ENCODE peak calls at places on chromosomes 2 and 18, in five cellular contexts. One of them, this sample, is unnamed.

GRCh38 chr18:14978962-14979535 is 231.1 kb downstream of the ANKRD30B start:
- DNase-seq in body of pancreas: no peak
- DNase-seq in heart left ventricle: no peak
- DNase-seq in H1: no peak
- DNase-seq in uterus: no peak
- DNase-seq in this sample: peak; percentile 76

GRCh38 chr2:100422320-100422719 is 4.9 kb upstream of the CHST10 start:
- DNase-seq in body of pancreas: peak; percentile 27
- DNase-seq in heart left ventricle: no peak
- DNase-seq in uterus: no peak
- DNase-seq in H1: no peak
- DNase-seq in this sample: peak; percentile 23

GRCh38 chr2:10659898-10660568 is 29.7 kb downstream of the NOL10 start:
- DNase-seq in heart left ventricle: no peak
- DNase-seq in H1: no peak
- DNase-seq in body of pancreas: peak; percentile 27
- DNase-seq in uterus: peak; percentile 19
- DNase-seq in this sample: peak; percentile 62

GRCh38 chr2:160557903-160558302 is 64.3 kb upstream of the RBMS1 start:
- DNase-seq in heart left ventricle: no peak
- DNase-seq in H1: no peak
- DNase-seq in body of pancreas: no peak
- DNase-seq in uterus: no peak
- DNase-seq in this sample: no peak

GRCh38 chr2:207768891-207769596 is 662 bp downstream of the FZD5 start:
- DNase-seq in H1: no peak
- DNase-seq in body of pancreas: peak; percentile 48
- DNase-seq in uterus: peak; percentile 21
- DNase-seq in heart left ventricle: peak; percentile 77
- DNase-seq in this sample: peak; percentile 51

GRCh38 chr2:218981390-218982311 is 3.3 kb downstream of the FEV start:
- DNase-seq in body of pancreas: peak; percentile 54
- DNase-seq in uterus: no peak
- DNase-seq in heart left ventricle: peak; percentile 70
- DNase-seq in H1: no peak
- DNase-seq in this sample: peak; percentile 23

GRCh38 chr2:30254692-30255015 is 23.3 kb downstream of the LBH start:
- DNase-seq in body of pancreas: no peak
- DNase-seq in uterus: no peak
- DNase-seq in H1: no peak
- DNase-seq in heart left ventricle: no peak
- DNase-seq in this sample: peak; percentile 55

GRCh38 chr2:62305421-62306176 is 109.7 kb downstream of the B3GNT2 start:
- DNase-seq in uterus: no peak
- DNase-seq in heart left ventricle: no peak
- DNase-seq in body of pancreas: no peak
- DNase-seq in H1: no peak
- DNase-seq in this sample: no peak

GRCh38 chr2:202249521-202249850 is 11.1 kb upstream of the SUMO1 start:
- DNase-seq in heart left ventricle: no peak
- DNase-seq in uterus: no peak
- DNase-seq in body of pancreas: no peak
- DNase-seq in H1: no peak
- DNase-seq in this sample: no peak

GRCh38 chr18:34890486-34891085 is 150.6 kb upstream of the MAPRE2 start:
- DNase-seq in body of pancreas: no peak
- DNase-seq in heart left ventricle: no peak
- DNase-seq in H1: no peak
- DNase-seq in uterus: no peak
- DNase-seq in this sample: no peak

GRCh38 chr2:99439989-99440388 is 49.8 kb downstream of the REV1 start:
- DNase-seq in H1: no peak
- DNase-seq in uterus: no peak
- DNase-seq in heart left ventricle: no peak
- DNase-seq in body of pancreas: no peak
- DNase-seq in this sample: no peak

GRCh38 chr2:177673602-177674595 is 281.3 kb downstream of the AGPS start:
- DNase-seq in heart left ventricle: no peak
- DNase-seq in H1: no peak
- DNase-seq in uterus: no peak
- DNase-seq in body of pancreas: no peak
- DNase-seq in this sample: no peak

GRCh38 chr2:220336771-220337170 is 709.3 kb downstream of the SLC4A3 start:
- DNase-seq in H1: no peak
- DNase-seq in body of pancreas: no peak
- DNase-seq in uterus: no peak
- DNase-seq in heart left ventricle: no peak
- DNase-seq in this sample: no peak

GRCh38 chr2:200702646-200703118 is 109.0 kb upstream of the BZW1 start:
- DNase-seq in uterus: no peak
- DNase-seq in body of pancreas: no peak
- DNase-seq in H1: no peak
- DNase-seq in heart left ventricle: no peak
- DNase-seq in this sample: no peak

GRCh38 chr2:179336782-179337534 is 72.3 kb upstream of the SESTD1 start:
- DNase-seq in body of pancreas: no peak
- DNase-seq in H1: peak; percentile 15
- DNase-seq in uterus: no peak
- DNase-seq in heart left ventricle: no peak
- DNase-seq in this sample: no peak

GRCh38 chr2:240794178-240794721 is 25.8 kb downstream of the KIF1A start:
- DNase-seq in body of pancreas: no peak
- DNase-seq in H1: no peak
- DNase-seq in heart left ventricle: peak; percentile 42
- DNase-seq in uterus: no peak
- DNase-seq in this sample: no peak

GRCh38 chr2:208496129-208496528 is 89.5 kb downstream of the PTH2R start:
- DNase-seq in heart left ventricle: no peak
- DNase-seq in H1: no peak
- DNase-seq in body of pancreas: no peak
- DNase-seq in uterus: no peak
- DNase-seq in this sample: no peak

GRCh38 chr2:61707984-61708852 is 145.6 kb downstream of the FAM161A start:
- DNase-seq in uterus: no peak
- DNase-seq in H1: no peak
- DNase-seq in body of pancreas: peak; percentile 74
- DNase-seq in heart left ventricle: no peak
- DNase-seq in this sample: peak; percentile 75

GRCh38 chr2:43104763-43105162 is 121.6 kb downstream of the ZFP36L2 start:
- DNase-seq in body of pancreas: no peak
- DNase-seq in uterus: no peak
- DNase-seq in H1: no peak
- DNase-seq in heart left ventricle: no peak
- DNase-seq in this sample: no peak

GRCh38 chr2:234273887-234274584 is 222.8 kb downstream of the ARL4C start:
- DNase-seq in H1: no peak
- DNase-seq in heart left ventricle: no peak
- DNase-seq in body of pancreas: no peak
- DNase-seq in uterus: no peak
- DNase-seq in this sample: no peak

GRCh38 chr2:75561566-75562512 is 1.1 kb upstream of the EVA1A start:
- DNase-seq in uterus: no peak
- DNase-seq in heart left ventricle: no peak
- DNase-seq in body of pancreas: no peak
- DNase-seq in H1: no peak
- DNase-seq in this sample: no peak

GRCh38 chr2:16196687-16197503 is 256.5 kb downstream of the MYCN start:
- DNase-seq in uterus: no peak
- DNase-seq in body of pancreas: no peak
- DNase-seq in H1: no peak
- DNase-seq in heart left ventricle: no peak
- DNase-seq in this sample: no peak

GRCh38 chr2:184677171-184677570 is 78.8 kb downstream of the ZNF804A start:
- DNase-seq in body of pancreas: no peak
- DNase-seq in uterus: no peak
- DNase-seq in heart left ventricle: no peak
- DNase-seq in H1: no peak
- DNase-seq in this sample: no peak

GRCh38 chr2:96123290-96123689 is 6.9 kb upstream of the ADRA2B start:
- DNase-seq in body of pancreas: no peak
- DNase-seq in uterus: no peak
- DNase-seq in H1: no peak
- DNase-seq in heart left ventricle: peak; percentile 35
- DNase-seq in this sample: no peak

GRCh38 chr18:23585007-23585871 is 1.1 kb downstream of the NPC1 start:
- DNase-seq in heart left ventricle: no peak
- DNase-seq in body of pancreas: no peak
- DNase-seq in uterus: peak; percentile 25
- DNase-seq in H1: no peak
- DNase-seq in this sample: peak; percentile 11

GRCh38 chr18:50582500-50582899 is 22.6 kb downstream of the MAPK4 start:
- DNase-seq in body of pancreas: no peak
- DNase-seq in uterus: no peak
- DNase-seq in heart left ventricle: no peak
- DNase-seq in H1: no peak
- DNase-seq in this sample: no peak

GRCh38 chr2:38997784-38998183 is 108.1 kb downstream of the ARHGEF33 start:
- DNase-seq in heart left ventricle: no peak
- DNase-seq in H1: no peak
- DNase-seq in body of pancreas: no peak
- DNase-seq in uterus: no peak
- DNase-seq in this sample: peak; percentile 31

GRCh38 chr2:172704072-172704936 is 31.3 kb upstream of the RAPGEF4 start:
- DNase-seq in heart left ventricle: no peak
- DNase-seq in body of pancreas: no peak
- DNase-seq in H1: no peak
- DNase-seq in uterus: no peak
- DNase-seq in this sample: no peak

GRCh38 chr18:44765451-44765850 is 84.8 kb downstream of the SETBP1 start:
- DNase-seq in heart left ventricle: no peak
- DNase-seq in uterus: no peak
- DNase-seq in body of pancreas: no peak
- DNase-seq in H1: no peak
- DNase-seq in this sample: no peak

GRCh38 chr18:55906533-55906932 is 318.5 kb upstream of the TCF4 start:
- DNase-seq in heart left ventricle: no peak
- DNase-seq in H1: no peak
- DNase-seq in body of pancreas: no peak
- DNase-seq in uterus: no peak
- DNase-seq in this sample: no peak

DNA sequence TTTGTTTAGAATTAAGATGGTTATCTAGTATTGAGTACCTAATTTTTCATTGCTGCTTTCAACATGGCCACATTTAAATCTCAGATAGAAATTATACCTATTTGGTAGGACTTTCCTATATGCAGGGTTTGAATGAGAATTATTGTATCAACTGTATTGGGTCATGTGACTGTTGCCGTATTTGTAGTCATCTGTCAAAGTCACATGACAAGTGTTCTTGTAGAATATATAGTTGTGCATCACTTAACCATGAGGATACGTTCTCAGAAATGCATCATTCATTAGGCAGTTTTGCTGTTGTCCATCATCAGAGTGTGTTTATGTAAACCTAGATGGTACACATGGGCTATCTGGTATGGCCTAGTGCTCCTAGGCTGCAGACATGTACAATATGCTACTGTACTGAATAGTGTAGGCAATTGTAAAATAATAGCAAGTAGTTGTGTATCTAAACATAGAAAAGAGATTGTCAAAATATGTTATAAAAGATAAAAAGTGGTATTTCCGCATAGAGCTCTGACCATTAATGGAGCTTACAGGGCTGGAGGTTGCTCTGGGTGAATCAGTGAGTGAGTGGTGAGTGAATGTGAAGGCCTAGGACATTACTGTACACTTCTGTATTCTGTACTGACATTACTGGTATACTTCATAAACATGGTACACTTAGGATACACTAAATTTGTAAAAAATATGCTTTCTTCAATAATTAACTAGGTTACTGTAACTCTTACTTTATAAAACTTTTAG is 123.7 kb downstream of the MAP4K4 start:
- DNase-seq in H1: no peak
- DNase-seq in heart left ventricle: no peak
- DNase-seq in body of pancreas: no peak
- DNase-seq in uterus: no peak
- DNase-seq in this sample: no peak
- H3K4me3 ChIP-seq in H1: no peak overlapping the region
- H3K4me3 ChIP-seq in heart left ventricle: no peak overlapping the region
- H3K4me3 ChIP-seq in body of pancreas: no peak overlapping the region
- H3K4me3 ChIP-seq in uterus: no peak overlapping the region
- H3K4me3 ChIP-seq in this sample: no peak overlapping the region

DNA sequence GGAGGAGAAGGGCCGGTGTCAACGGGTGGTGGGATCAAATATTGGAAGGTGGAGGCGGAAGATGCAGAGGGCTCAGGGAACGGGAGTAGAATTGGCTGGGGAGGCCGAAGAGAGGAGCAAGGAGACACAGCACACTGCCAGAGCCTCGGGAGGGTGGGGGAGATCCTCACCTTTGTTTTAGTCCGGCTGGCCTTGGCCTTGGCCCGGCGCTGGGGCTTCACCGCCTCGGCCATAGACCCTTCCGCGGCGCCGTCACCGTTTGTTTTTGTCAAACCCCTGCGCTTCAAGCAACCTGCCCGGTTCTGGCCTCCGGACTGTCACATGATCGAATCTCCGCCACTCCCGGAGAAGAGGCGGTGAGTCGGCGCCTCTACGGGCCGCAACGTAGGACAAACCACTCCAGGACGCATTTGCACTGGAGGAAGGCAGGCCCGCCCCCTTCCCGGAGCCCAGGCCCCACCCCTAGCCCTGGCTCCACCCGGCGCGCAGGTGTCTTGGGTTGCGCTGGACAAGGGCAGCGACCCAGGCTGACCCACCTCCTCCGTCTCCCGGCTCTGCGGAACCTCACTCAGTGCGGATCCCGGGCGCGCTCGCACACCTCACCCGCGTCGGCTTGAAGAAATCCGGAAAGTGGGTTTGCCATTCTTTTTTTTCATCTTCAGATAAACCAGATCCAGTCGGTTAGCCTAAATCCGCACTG is at the start of gene EPG5:
- DNase-seq in body of pancreas: peak; percentile 96
- DNase-seq in uterus: peak; percentile 93
- DNase-seq in H1: peak; percentile 90
- DNase-seq in heart left ventricle: peak; percentile 96
- DNase-seq in this sample: peak; percentile 99
- TF ChIP-seq POLR2A in body of pancreas: peak; percentile 38
- TF ChIP-seq POLR2A in uterus: peak; percentile 45
- TF ChIP-seq POLR2A in H1: peak; percentile 96
- TF ChIP-seq POLR2A in heart left ventricle: peak; percentile 61
- TF ChIP-seq POLR2A in this sample: peak; percentile 86

GRCh38 chr2:127610561-127610960 is 35.4 kb upstream of the GPR17 start:
- DNase-seq in heart left ventricle: no peak
- DNase-seq in body of pancreas: no peak
- DNase-seq in H1: no peak
- DNase-seq in uterus: no peak
- DNase-seq in this sample: no peak
- H3K27ac ChIP-seq in heart left ventricle: no peak overlapping the region
- H3K27ac ChIP-seq in body of pancreas: no peak overlapping the region
- H3K27ac ChIP-seq in H1: no peak overlapping the region
- H3K27ac ChIP-seq in uterus: no peak overlapping the region
- H3K27ac ChIP-seq in this sample: no peak overlapping the region

DNA sequence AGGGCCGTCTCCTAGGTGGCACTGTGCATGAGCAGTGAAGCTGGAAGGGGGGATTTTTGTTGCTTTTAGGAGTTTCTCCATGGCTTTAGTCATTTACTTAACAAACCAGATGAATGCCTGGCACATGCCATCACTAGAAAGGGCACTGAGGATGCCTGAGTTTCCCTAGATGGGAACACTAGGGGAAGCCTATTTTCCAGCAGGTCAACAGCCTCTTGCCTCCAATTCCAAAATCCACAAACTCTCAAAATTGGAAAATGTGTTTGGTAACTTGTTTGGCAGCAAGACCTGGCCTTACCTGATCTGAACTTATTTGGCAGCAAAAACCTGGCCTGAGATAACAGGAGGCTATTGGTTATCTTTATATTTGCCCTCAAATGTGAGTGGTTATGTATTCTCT is 2.6 kb downstream of the LIPG start:
- DNase-seq in body of pancreas: no peak
- DNase-seq in uterus: no peak
- DNase-seq in H1: no peak
- DNase-seq in heart left ventricle: no peak
- DNase-seq in this sample: no peak
- H3K4me3 ChIP-seq in body of pancreas: no peak overlapping the region
- H3K4me3 ChIP-seq in uterus: no peak overlapping the region
- H3K4me3 ChIP-seq in H1: no peak overlapping the region
- H3K4me3 ChIP-seq in heart left ventricle: no peak overlapping the region
- H3K4me3 ChIP-seq in this sample: no peak overlapping the region

This sample was measured in thyroid gland.